ENCODE peak calls at places on chromosomes 12 and 14, in eight cellular contexts. D, P, L, I, M, Z, W and X are unnamed samples.

GRCh38 chr12:58809064-58809607 is 111.2 kb downstream of the LRIG3 start:
- DNase-seq in I (peak), W (no peak), L (peak), P (no peak), Z (no peak), M (no peak), D (no peak), X (no peak)

GRCh38 chr14:39956372-39956771 is 524.1 kb upstream of the FBXO33 start:
- DNase-seq in Z (no peak), W (no peak), D (no peak), L (no peak), M (peak), P (no peak), I (no peak), X (no peak)

GRCh38 chr14:34548472-34548981 is 9.0 kb upstream of the EAPP start:
- DNase-seq in W (no peak), P (no peak), I (no peak), D (no peak), M (no peak), L (no peak), Z (no peak), X (no peak)

GRCh38 chr14:88981948-88982347 is 157.5 kb downstream of the TTC8 start:
- DNase-seq in Z (no peak), M (no peak), L (no peak), I (no peak), W (no peak), P (no peak), D (no peak), X (no peak)

GRCh38 chr12:7178481-7178880 is 11.0 kb upstream of the PEX5 start:
- DNase-seq in P (no peak), D (no peak), W (no peak), I (no peak), Z (no peak), L (no peak), M (no peak), X (no peak)

GRCh38 chr12:7142057-7142644 is 12.0 kb downstream of the CLSTN3 start:
- DNase-seq in Z (peak), I (peak), W (peak), M (peak), L (peak), D (peak), P (no peak), X (no peak)

GRCh38 chr14:96297000-96297399 is 41.0 kb downstream of the BDKRB1 start:
- DNase-seq in W (no peak), P (no peak), M (peak), Z (peak), D (no peak), I (peak), L (peak), X (no peak)

GRCh38 chr12:43347026-43347425 is 205.0 kb downstream of the ADAMTS20 start:
- DNase-seq in D (no peak), I (no peak), W (no peak), M (no peak), L (no peak), Z (no peak), P (no peak), X (no peak)

GRCh38 chr12:15540469-15540872 is 218.2 kb downstream of the PTPRO start:
- DNase-seq in P (no peak), M (no peak), D (no peak), W (no peak), I (peak), L (no peak), Z (peak), X (no peak)

GRCh38 chr12:96400631-96401060 is 407 bp upstream of the CDK17 start:
- DNase-seq in L (peak), I (peak), Z (peak), D (no peak), W (no peak), P (no peak), M (no peak), X (no peak)

GRCh38 chr12:65824314-65824563 is at the start of gene HMGA2:
- DNase-seq in P (no peak), D (peak), Z (peak), I (peak), M (no peak), L (peak), W (no peak), X (no peak)

GRCh38 chr12:43805857-43806736 is at the start of gene TWF1:
- DNase-seq in Z (peak), D (peak), M (peak), I (peak), L (peak), P (peak), W (peak), X (no peak)

GRCh38 chr14:100106661-100107112 is 41.5 kb downstream of the EVL start:
- DNase-seq in M (no peak), W (no peak), D (no peak), P (no peak), L (no peak), I (no peak), Z (peak), X (no peak)

GRCh38 chr12:83827193-83827592 is 1085.4 kb downstream of the SLC6A15 start:
- DNase-seq in Z (no peak), P (no peak), M (no peak), W (no peak), L (no peak), D (no peak), I (no peak), X (no peak)

GRCh38 chr12:125351788-125352187 is 286.6 kb downstream of the AACS start:
- DNase-seq in Z (no peak), L (no peak), P (no peak), D (no peak), I (no peak), W (no peak), M (no peak), X (no peak)

GRCh38 chr14:98503086-98503815 is 768.7 kb downstream of the BCL11B start:
- DNase-seq in Z (no peak), M (no peak), P (no peak), L (no peak), I (no peak), D (no peak), W (no peak), X (no peak)

GRCh38 chr12:65808580-65808979 is 15.7 kb upstream of the HMGA2 start:
- DNase-seq in I (no peak), D (no peak), M (no peak), P (no peak), Z (no peak), L (no peak), W (no peak), X (no peak)

GRCh38 chr14:79705126-79705894 is 506.0 kb downstream of the DIO2 start:
- DNase-seq in I (no peak), W (no peak), M (no peak), L (no peak), P (no peak), Z (no peak), D (no peak), X (no peak)

GRCh38 chr12:29960113-29960512 is 176.4 kb upstream of the TMTC1 start:
- DNase-seq in D (no peak), P (no peak), L (no peak), M (no peak), I (no peak), Z (no peak), W (no peak), X (no peak)

GRCh38 chr12:51589060-51589459 is 2.0 kb upstream of the SCN8A start:
- DNase-seq in W (no peak), D (no peak), P (no peak), M (no peak), Z (no peak), L (no peak), I (no peak), X (no peak)

GRCh38 chr12:4809449-4810218 is 89.4 kb downstream of the GALNT8 start:
- DNase-seq in W (no peak), D (no peak), L (no peak), M (no peak), I (no peak), P (no peak), Z (no peak), X (no peak)

GRCh38 chr14:37094502-37094901 is 77.9 kb downstream of the SLC25A21 start:
- DNase-seq in L (no peak), M (no peak), W (no peak), Z (no peak), D (no peak), P (no peak), I (no peak), X (no peak)

GRCh38 chr14:28468191-28469151 is 298.1 kb upstream of the FOXG1 start:
- DNase-seq in D (no peak), I (no peak), Z (no peak), P (no peak), M (no peak), L (peak), W (no peak), X (no peak)

GRCh38 chr12:93979189-93979588 is 169.2 kb upstream of the PLXNC1 start:
- DNase-seq in P (peak), Z (peak), W (no peak), I (peak), L (peak), D (peak), M (no peak), X (peak)

GRCh38 chr14:95155044-95155443 is 2.3 kb downstream of the DICER1 start:
- DNase-seq in W (no peak), D (no peak), M (no peak), L (no peak), Z (no peak), I (no peak), P (no peak), X (no peak)
- H3K4me3 ChIP-seq in W (no peak), D (no peak), M (no peak), L (no peak), Z (no peak), I (no peak), P (no peak), X (peak)

DNA sequence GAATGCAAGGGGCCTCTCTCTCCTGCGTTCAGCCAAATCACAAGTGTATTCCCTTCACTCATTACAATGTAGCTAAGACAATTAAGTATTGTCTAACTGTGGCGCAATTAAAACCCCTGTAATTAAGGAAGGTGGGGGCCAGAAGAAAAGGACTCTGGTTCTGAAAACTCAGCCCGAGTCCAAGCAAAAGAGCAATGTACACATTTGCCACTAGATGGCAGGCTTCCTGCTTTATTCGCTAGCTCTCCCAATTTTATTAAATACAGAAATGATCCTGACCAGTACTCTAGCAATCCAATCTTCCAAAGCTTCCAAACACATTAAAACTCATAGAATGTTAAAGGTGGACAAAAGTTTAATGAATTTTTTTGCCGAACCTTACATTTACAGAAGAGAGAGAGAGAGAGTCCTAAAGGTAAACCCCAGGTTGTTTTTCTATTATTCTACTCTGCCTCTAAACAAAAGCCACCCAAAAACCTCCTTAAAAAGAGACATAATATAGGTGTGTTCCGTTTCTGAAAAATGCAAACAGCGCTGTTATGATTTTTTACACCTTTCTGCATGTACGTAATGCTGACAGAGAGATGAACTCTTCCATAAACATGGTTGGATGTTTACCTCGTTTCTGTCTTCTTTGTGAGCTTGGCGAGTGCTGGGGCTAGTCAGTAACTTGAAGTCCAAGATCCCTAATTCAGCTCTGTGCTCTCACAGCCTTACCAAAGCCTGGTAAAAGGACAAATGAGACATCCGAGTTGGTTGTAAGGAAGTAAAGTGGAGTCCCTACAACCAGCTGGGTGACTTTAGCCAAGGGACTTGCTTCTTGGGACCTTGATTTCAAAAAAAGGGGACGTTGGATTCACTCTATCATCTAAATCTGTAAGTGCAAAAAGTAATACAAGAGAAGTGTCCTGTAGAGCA is 50.9 kb upstream of the VASH1 start:
- DNase-seq in L (peak), Z (peak), D (peak), W (peak), I (peak), P (no peak), M (peak), X (peak)
- TF ChIP-seq CTCF in L (peak), Z (peak), D (peak), W (peak), I (peak), P (peak), M (peak), X (peak)

GRCh38 chr14:68627868-68628604 is 164.8 kb downstream of the ZFP36L1 start:
- DNase-seq in M (no peak), I (no peak), L (no peak), W (no peak), P (peak), Z (no peak), D (peak), X (no peak)
- H3K4me3 ChIP-seq in M (no peak), I (no peak), L (peak), W (no peak), P (peak), Z (peak), D (no peak), X (no peak)

GRCh38 chr14:33465952-33466700 is 484.7 kb downstream of the EGLN3 start:
- DNase-seq in L (peak), Z (no peak), M (no peak), P (no peak), W (no peak), I (no peak), D (no peak), X (no peak)

GRCh38 chr14:33469898-33470297 is 481.0 kb downstream of the EGLN3 start:
- DNase-seq in D (no peak), W (no peak), I (no peak), M (no peak), L (no peak), P (no peak), Z (no peak), X (no peak)

GRCh38 chr14:33463731-33464130 is 487.1 kb downstream of the EGLN3 start:
- DNase-seq in I (no peak), Z (no peak), W (no peak), D (no peak), M (no peak), P (no peak), L (no peak), X (no peak)

GRCh38 chr14:33464563-33464962 is 486.3 kb downstream of the EGLN3 start:
- DNase-seq in L (no peak), M (no peak), W (no peak), Z (no peak), I (no peak), P (peak), D (no peak), X (no peak)

GRCh38 chr14:33467967-33468366 is 482.9 kb downstream of the EGLN3 start:
- DNase-seq in D (no peak), I (no peak), P (no peak), W (no peak), L (no peak), Z (no peak), M (peak), X (no peak)
- TF ChIP-seq CTCF in D (no peak), I (no peak), P (no peak), W (no peak), L (no peak), Z (no peak), M (no peak), X (no peak)